ENCODE peak calls at places on chromosomes 3 and 15, in nine cellular contexts. N, J, H, Q, A, R, E, K and T are unnamed samples.
A peak's percentile ranks its signal among the peaks of the same experiment; 100 is the strongest.

GRCh38 chr15:26869628-26870027 is 2.8 kb downstream of the GABRA5 start:
- DNase-seq in R (no peak), A (no peak), J (no peak), H (no peak), E (no peak), Q (no peak), K (no peak), N (no peak), T (no peak)

GRCh38 chr3:141426404-141427034 is 58.2 kb downstream of the ZBTB38 start:
- DNase-seq in E (peak; percentile 90), A (no peak), N (peak; percentile 86), H (no peak), Q (no peak), R (peak; percentile 64), K (no peak), J (peak; percentile 77), T (no peak)

GRCh38 chr15:31396881-31397560 is 70.4 kb downstream of the KLF13 start:
- DNase-seq in N (peak; percentile 58), Q (no peak), E (peak; percentile 91), A (peak; percentile 90), H (peak; percentile 82), K (peak; percentile 42), R (no peak), J (no peak), T (peak; percentile 4)

GRCh38 chr15:76333720-76334437 is 2.7 kb upstream of the ISL2 start:
- DNase-seq in H (no peak), R (no peak), E (no peak), K (peak; percentile 20), Q (no peak), A (no peak), N (no peak), J (peak; percentile 59), T (no peak)

GRCh38 chr3:134896141-134896540 is 101.1 kb downstream of the EPHB1 start:
- DNase-seq in H (no peak), Q (no peak), K (no peak), A (no peak), R (no peak), J (no peak), E (no peak), N (no peak), T (no peak)

GRCh38 chr3:31421280-31422048 is 111.3 kb upstream of the STT3B start:
- DNase-seq in A (no peak), H (no peak), K (no peak), J (no peak), E (no peak), N (no peak), Q (no peak), R (no peak), T (no peak)

GRCh38 chr3:69161587-69162196 is 39.3 kb upstream of the LMOD3 start:
- DNase-seq in R (peak; percentile 50), E (no peak), J (peak; percentile 65), A (no peak), Q (peak; percentile 37), H (peak; percentile 54), N (peak; percentile 47), K (peak; percentile 43), T (peak; percentile 23)

GRCh38 chr3:101204246-101204645 is 116.1 kb downstream of the IMPG2 start:
- DNase-seq in J (no peak), Q (no peak), R (peak; percentile 17), N (no peak), A (no peak), K (no peak), H (no peak), E (no peak), T (no peak)

GRCh38 chr3:41148446-41148845 is 50.9 kb upstream of the CTNNB1 start:
- DNase-seq in N (peak; percentile 17), J (no peak), Q (no peak), K (no peak), H (no peak), R (peak; percentile 42), E (no peak), A (peak; percentile 89), T (no peak)

GRCh38 chr15:29471757-29472156 is 202.1 kb upstream of the NSMCE3 start:
- DNase-seq in R (no peak), E (no peak), Q (no peak), J (no peak), H (no peak), A (no peak), K (no peak), N (no peak), T (no peak)

GRCh38 chr15:60643490-60644040 is 164.6 kb upstream of the ICE2 start:
- DNase-seq in R (no peak), N (no peak), H (no peak), Q (no peak), E (no peak), J (no peak), K (no peak), A (no peak), T (no peak)

GRCh38 chr15:88833688-88834087 is 30.5 kb downstream of the ACAN start:
- DNase-seq in K (no peak), N (no peak), E (no peak), Q (no peak), A (no peak), J (no peak), H (no peak), R (no peak), T (no peak)

GRCh38 chr3:127049390-127049789 is 66.5 kb downstream of the PLXNA1 start:
- DNase-seq in Q (no peak), J (no peak), N (no peak), H (no peak), K (no peak), R (no peak), A (peak; percentile 6), E (no peak), T (no peak)

GRCh38 chr3:118972974-118973373 is 61.7 kb downstream of the IGSF11 start:
- DNase-seq in J (no peak), H (no peak), E (no peak), K (no peak), R (no peak), N (no peak), A (no peak), Q (no peak), T (no peak)

GRCh38 chr3:137217733-137218132 is 259.9 kb downstream of the IL20RB start:
- DNase-seq in Q (no peak), R (no peak), H (no peak), E (no peak), K (no peak), N (no peak), A (no peak), J (no peak), T (peak; percentile 3)